ENCODE peak calls at places on chromosomes 6 and 20, in seven cellular contexts. One of them, this sample, is unnamed.

GRCh38 chr20:48259456-48259855 is 474.2 kb upstream of the SULF2 start:
- DNase-seq in HepG2: no peak
- DNase-seq in H1: no peak
- DNase-seq in GM12891: no peak
- DNase-seq in SK-N-SH: no peak
- DNase-seq in GM12878: no peak
- DNase-seq in K562: no peak
- DNase-seq in this sample: no peak

GRCh38 chr20:34010405-34010895 is 16.7 kb downstream of the RALY start:
- DNase-seq in K562: no peak
- DNase-seq in HepG2: no peak
- DNase-seq in GM12891: no peak
- DNase-seq in GM12878: no peak
- DNase-seq in H1: no peak
- DNase-seq in SK-N-SH: no peak
- DNase-seq in this sample: no peak

GRCh38 chr20:6886065-6886729 is 118.7 kb downstream of the BMP2 start:
- DNase-seq in SK-N-SH: no peak
- DNase-seq in H1: no peak
- DNase-seq in GM12878: no peak
- DNase-seq in GM12891: no peak
- DNase-seq in K562: no peak
- DNase-seq in HepG2: no peak
- DNase-seq in this sample: no peak

GRCh38 chr6:89475634-89476033 is 42.7 kb downstream of the ANKRD6 start:
- DNase-seq in GM12891: no peak
- DNase-seq in K562: no peak
- DNase-seq in SK-N-SH: no peak
- DNase-seq in GM12878: peak
- DNase-seq in HepG2: peak
- DNase-seq in H1: no peak
- DNase-seq in this sample: no peak

GRCh38 chr20:1298166-1298565 is 30.8 kb downstream of the SDCBP2 start:
- DNase-seq in GM12878: no peak
- DNase-seq in GM12891: no peak
- DNase-seq in HepG2: no peak
- DNase-seq in H1: no peak
- DNase-seq in K562: no peak
- DNase-seq in SK-N-SH: no peak
- DNase-seq in this sample: no peak

GRCh38 chr6:111096246-111096645 is 8.9 kb downstream of the SLC16A10 start:
- DNase-seq in SK-N-SH: no peak
- DNase-seq in GM12891: no peak
- DNase-seq in HepG2: no peak
- DNase-seq in K562: no peak
- DNase-seq in GM12878: no peak
- DNase-seq in H1: no peak
- DNase-seq in this sample: no peak

GRCh38 chr20:58129736-58130135 is 98.7 kb downstream of the ANKRD60 start:
- DNase-seq in H1: peak
- DNase-seq in GM12878: no peak
- DNase-seq in HepG2: no peak
- DNase-seq in K562: no peak
- DNase-seq in GM12891: no peak
- DNase-seq in SK-N-SH: no peak
- DNase-seq in this sample: no peak

GRCh38 chr6:101779051-101779844 is 385.7 kb downstream of the GRIK2 start:
- DNase-seq in K562: no peak
- DNase-seq in GM12891: no peak
- DNase-seq in HepG2: no peak
- DNase-seq in H1: no peak
- DNase-seq in SK-N-SH: no peak
- DNase-seq in GM12878: no peak
- DNase-seq in this sample: no peak

GRCh38 chr6:170307080-170307545 is 555 bp downstream of the FAM120B start:
- DNase-seq in SK-N-SH: no peak
- DNase-seq in GM12878: no peak
- DNase-seq in HepG2: no peak
- DNase-seq in GM12891: no peak
- DNase-seq in K562: no peak
- DNase-seq in H1: no peak
- DNase-seq in this sample: no peak

GRCh38 chr20:12925214-12925755 is 83.5 kb upstream of the SPTLC3 start:
- DNase-seq in GM12878: peak
- DNase-seq in H1: peak
- DNase-seq in K562: peak
- DNase-seq in HepG2: peak
- DNase-seq in SK-N-SH: peak
- DNase-seq in GM12891: peak
- DNase-seq in this sample: peak

GRCh38 chr6:144315981-144316865 is 31.1 kb downstream of the UTRN start:
- DNase-seq in GM12891: no peak
- DNase-seq in GM12878: no peak
- DNase-seq in H1: no peak
- DNase-seq in HepG2: peak
- DNase-seq in K562: no peak
- DNase-seq in SK-N-SH: no peak
- DNase-seq in this sample: no peak

GRCh38 chr6:30707281-30707850 is 9.7 kb downstream of the MDC1 start:
- DNase-seq in H1: no peak
- DNase-seq in GM12891: no peak
- DNase-seq in K562: no peak
- DNase-seq in GM12878: no peak
- DNase-seq in HepG2: no peak
- DNase-seq in SK-N-SH: no peak
- DNase-seq in this sample: no peak

GRCh38 chr6:169962604-169963469 is 211.4 kb downstream of the ERMARD start:
- DNase-seq in K562: no peak
- DNase-seq in GM12891: no peak
- DNase-seq in HepG2: no peak
- DNase-seq in GM12878: no peak
- DNase-seq in H1: peak
- DNase-seq in SK-N-SH: peak
- DNase-seq in this sample: no peak

GRCh38 chr6:127328043-127328442 is 15.4 kb downstream of the ECHDC1 start:
- DNase-seq in GM12878: no peak
- DNase-seq in SK-N-SH: no peak
- DNase-seq in H1: no peak
- DNase-seq in K562: no peak
- DNase-seq in HepG2: no peak
- DNase-seq in GM12891: no peak
- DNase-seq in this sample: no peak

DNA sequence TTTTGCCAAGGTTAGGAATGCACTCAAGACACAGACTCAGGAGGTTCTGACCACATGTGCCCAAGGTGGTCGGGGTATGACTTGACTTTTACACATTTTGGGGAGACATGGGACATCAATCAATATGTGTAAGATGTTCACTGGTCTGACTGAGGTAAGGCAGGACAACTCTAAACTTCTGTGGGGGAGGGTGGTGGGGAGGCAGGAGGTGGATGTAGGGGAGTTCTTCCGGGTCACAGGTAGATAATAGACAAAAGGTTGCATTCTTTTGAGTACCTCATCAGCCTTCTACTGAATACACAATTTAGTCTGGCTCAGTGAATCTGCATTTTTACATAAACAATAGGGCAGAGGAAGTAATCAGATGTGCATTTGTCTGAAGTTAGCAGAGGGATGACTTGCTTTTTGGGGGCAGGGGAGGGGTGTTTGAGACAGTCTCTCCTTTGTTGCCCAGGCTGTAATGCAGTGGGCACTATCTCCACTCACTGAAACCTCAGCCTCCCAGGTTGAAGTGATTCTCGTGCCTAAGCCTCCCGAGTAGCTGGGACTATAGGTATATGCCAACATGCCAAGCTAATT is 10.9 kb downstream of the ECHDC1 start:
- DNase-seq in K562: no peak
- DNase-seq in SK-N-SH: no peak
- DNase-seq in GM12891: no peak
- DNase-seq in HepG2: no peak
- DNase-seq in GM12878: no peak
- DNase-seq in H1: no peak
- DNase-seq in this sample: no peak
- TF ChIP-seq TAF1 in K562: no peak
- TF ChIP-seq TAF1 in SK-N-SH: no peak
- TF ChIP-seq TAF1 in GM12891: no peak
- TF ChIP-seq TAF1 in HepG2: no peak
- TF ChIP-seq TAF1 in GM12878: no peak
- TF ChIP-seq TAF1 in H1: no peak
- TF ChIP-seq TAF1 in this sample: no peak

GRCh38 chr6:148854992-148855391 is 108.2 kb downstream of the UST start:
- DNase-seq in GM12878: no peak
- DNase-seq in K562: no peak
- DNase-seq in HepG2: no peak
- DNase-seq in H1: no peak
- DNase-seq in SK-N-SH: no peak
- DNase-seq in GM12891: no peak
- DNase-seq in this sample: no peak

GRCh38 chr6:148854086-148854485 is 107.3 kb downstream of the UST start:
- DNase-seq in SK-N-SH: no peak
- DNase-seq in K562: no peak
- DNase-seq in HepG2: no peak
- DNase-seq in GM12891: no peak
- DNase-seq in GM12878: no peak
- DNase-seq in H1: no peak
- DNase-seq in this sample: no peak

GRCh38 chr6:148855744-148856143 is 108.9 kb downstream of the UST start:
- DNase-seq in GM12891: no peak
- DNase-seq in GM12878: no peak
- DNase-seq in H1: no peak
- DNase-seq in HepG2: no peak
- DNase-seq in SK-N-SH: no peak
- DNase-seq in K562: no peak
- DNase-seq in this sample: no peak

GRCh38 chr6:148852688-148853087 is 105.9 kb downstream of the UST start:
- DNase-seq in H1: no peak
- DNase-seq in GM12891: no peak
- DNase-seq in HepG2: no peak
- DNase-seq in GM12878: no peak
- DNase-seq in K562: no peak
- DNase-seq in SK-N-SH: no peak
- DNase-seq in this sample: no peak

DNA sequence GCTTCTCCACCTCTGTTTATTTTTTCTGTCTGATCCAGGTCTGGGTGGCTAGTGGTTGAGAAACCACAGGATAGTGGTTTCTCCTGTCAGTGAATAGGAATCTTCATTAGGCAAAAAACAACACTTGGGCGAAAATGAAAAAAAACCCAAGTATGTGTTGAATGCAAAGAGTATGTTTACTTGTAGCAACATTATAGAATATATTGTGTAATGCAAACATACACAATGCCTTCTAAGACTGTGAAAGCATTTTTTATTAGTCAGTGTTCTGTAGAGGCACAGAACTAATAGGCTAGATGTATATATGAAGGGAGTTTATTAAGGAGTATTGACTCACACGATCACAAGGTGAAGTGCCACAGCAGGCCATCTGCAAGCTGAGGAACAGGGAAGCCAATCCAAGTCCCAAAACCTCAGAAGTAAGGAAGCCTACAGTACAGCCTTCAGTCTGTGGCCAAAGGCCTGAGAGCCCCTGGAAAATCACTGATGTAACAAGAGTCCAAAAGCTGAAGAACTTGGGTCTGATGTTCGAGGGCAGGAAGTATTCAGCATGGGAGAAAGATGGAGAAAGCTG is 111.1 kb downstream of the UST start:
- DNase-seq in HepG2: no peak
- DNase-seq in SK-N-SH: no peak
- DNase-seq in GM12891: no peak
- DNase-seq in H1: no peak
- DNase-seq in K562: no peak
- DNase-seq in GM12878: no peak
- DNase-seq in this sample: no peak
- TF ChIP-seq TAF1 in HepG2: no peak
- TF ChIP-seq TAF1 in SK-N-SH: no peak
- TF ChIP-seq TAF1 in GM12891: no peak
- TF ChIP-seq TAF1 in H1: no peak
- TF ChIP-seq TAF1 in K562: no peak
- TF ChIP-seq TAF1 in GM12878: no peak
- TF ChIP-seq TAF1 in this sample: no peak

GRCh38 chr6:57069920-57070331 is 20.1 kb upstream of the ZNF451 start:
- DNase-seq in GM12891: no peak
- DNase-seq in HepG2: no peak
- DNase-seq in SK-N-SH: no peak
- DNase-seq in K562: peak
- DNase-seq in H1: no peak
- DNase-seq in GM12878: no peak
- DNase-seq in this sample: no peak

GRCh38 chr6:57074383-57074782 is 15.6 kb upstream of the ZNF451 start:
- DNase-seq in GM12891: no peak
- DNase-seq in H1: no peak
- DNase-seq in K562: no peak
- DNase-seq in SK-N-SH: no peak
- DNase-seq in GM12878: no peak
- DNase-seq in HepG2: no peak
- DNase-seq in this sample: no peak

GRCh38 chr6:57069228-57069627 is 20.8 kb upstream of the ZNF451 start:
- DNase-seq in HepG2: no peak
- DNase-seq in GM12891: no peak
- DNase-seq in K562: no peak
- DNase-seq in GM12878: no peak
- DNase-seq in H1: no peak
- DNase-seq in SK-N-SH: no peak
- DNase-seq in this sample: no peak

GRCh38 chr6:57075092-57075491 is 14.9 kb upstream of the ZNF451 start:
- DNase-seq in GM12891: no peak
- DNase-seq in HepG2: no peak
- DNase-seq in H1: no peak
- DNase-seq in SK-N-SH: no peak
- DNase-seq in GM12878: no peak
- DNase-seq in K562: no peak
- DNase-seq in this sample: no peak

GRCh38 chr6:57072108-57072507 is 17.9 kb upstream of the ZNF451 start:
- DNase-seq in K562: no peak
- DNase-seq in SK-N-SH: no peak
- DNase-seq in GM12878: no peak
- DNase-seq in HepG2: no peak
- DNase-seq in GM12891: no peak
- DNase-seq in H1: no peak
- DNase-seq in this sample: no peak
- TF ChIP-seq TAF1 in K562: no peak
- TF ChIP-seq TAF1 in SK-N-SH: no peak
- TF ChIP-seq TAF1 in GM12878: no peak
- TF ChIP-seq TAF1 in HepG2: no peak
- TF ChIP-seq TAF1 in GM12891: no peak
- TF ChIP-seq TAF1 in H1: no peak
- TF ChIP-seq TAF1 in this sample: no peak

GRCh38 chr6:122285292-122285913 is 114.0 kb upstream of the HSF2 start:
- DNase-seq in K562: no peak
- DNase-seq in HepG2: no peak
- DNase-seq in H1: no peak
- DNase-seq in GM12878: no peak
- DNase-seq in SK-N-SH: no peak
- DNase-seq in GM12891: no peak
- DNase-seq in this sample: no peak

GRCh38 chr6:122286512-122286911 is 112.9 kb upstream of the HSF2 start:
- DNase-seq in K562: no peak
- DNase-seq in HepG2: no peak
- DNase-seq in H1: no peak
- DNase-seq in GM12878: no peak
- DNase-seq in GM12891: no peak
- DNase-seq in SK-N-SH: no peak
- DNase-seq in this sample: no peak

GRCh38 chr6:122284848-122285247 is 114.6 kb upstream of the HSF2 start:
- DNase-seq in K562: no peak
- DNase-seq in H1: no peak
- DNase-seq in GM12878: no peak
- DNase-seq in GM12891: no peak
- DNase-seq in HepG2: no peak
- DNase-seq in SK-N-SH: no peak
- DNase-seq in this sample: no peak

GRCh38 chr6:122289721-122290501 is 109.5 kb upstream of the HSF2 start:
- DNase-seq in HepG2: peak
- DNase-seq in H1: no peak
- DNase-seq in GM12878: no peak
- DNase-seq in GM12891: no peak
- DNase-seq in K562: no peak
- DNase-seq in SK-N-SH: peak
- DNase-seq in this sample: no peak
- TF ChIP-seq TAF1 in HepG2: no peak
- TF ChIP-seq TAF1 in H1: no peak
- TF ChIP-seq TAF1 in GM12878: no peak
- TF ChIP-seq TAF1 in GM12891: no peak
- TF ChIP-seq TAF1 in K562: no peak
- TF ChIP-seq TAF1 in SK-N-SH: no peak
- TF ChIP-seq TAF1 in this sample: no peak